ENCODE peak calls at places on chromosome 15, in seven cellular contexts. P is K562, O is transverse colon, X is heart right ventricle, H is lung, W is esophagus squamous epithelium, N is cardiac muscle cell. Z is an unnamed sample. For H3K4me1 and H3K9me3, the result is how much of the 10 kb centered on the place peaks cover.

GRCh38 chr15:99442268-99442897 is 123.4 kb upstream of the MEF2A start:
- DNase-seq in P (no peak), O (peak), X (peak), H (peak), W (no peak), N (no peak), Z (peak)

GRCh38 chr15:83210619-83211018 is 3.0 kb upstream of the HDGFL3 start:
- DNase-seq in P (no peak), O (no peak), X (no peak), H (no peak), W (no peak), N (peak), Z (no peak)

GRCh38 chr15:29196306-29196705 is 73.3 kb downstream of the NSMCE3 start:
- DNase-seq in P (no peak), O (no peak), X (no peak), H (no peak), W (no peak), N (peak), Z (no peak)

GRCh38 chr15:70111203-70112017 is 13.7 kb upstream of the TLE3 start:
- DNase-seq in P (peak), O (peak), X (peak), H (no peak), W (no peak), N (peak), Z (peak)

GRCh38 chr15:45457215-45457614 is 65.3 kb downstream of the SLC30A4 start:
- DNase-seq in P (no peak), O (no peak), X (no peak), H (no peak), W (no peak), N (no peak), Z (no peak)

GRCh38 chr15:80507638-80508316 is 103.6 kb downstream of the ARNT2 start:
- DNase-seq in P (no peak), O (no peak), X (no peak), H (no peak), W (no peak), N (no peak), Z (no peak)

GRCh38 chr15:72285927-72286516 is 13.7 kb upstream of the PARP6 start:
- DNase-seq in P (peak), O (peak), X (no peak), H (peak), W (no peak), N (peak), Z (peak)

GRCh38 chr15:73069109-73069508 is 16.8 kb downstream of the NEO1 start:
- DNase-seq in P (no peak), O (no peak), X (no peak), H (no peak), W (no peak), N (no peak), Z (no peak)

GRCh38 chr15:85380860-85381535 is 595 bp downstream of the AKAP13 start:
- DNase-seq in P (peak), O (peak), X (no peak), H (peak), W (peak), N (peak), Z (peak)

GRCh38 chr15:33234019-33234418 is 39.5 kb upstream of the FMN1 start:
- DNase-seq in P (peak), O (no peak), X (no peak), H (no peak), W (no peak), N (peak), Z (no peak)

GRCh38 chr15:63945005-63945788 is 101.1 kb downstream of the DAPK2 start:
- DNase-seq in P (peak), O (peak), X (peak), H (peak), W (peak), N (peak), Z (peak)

GRCh38 chr15:29821416-29822099 is 710 bp downstream of the TJP1 start:
- DNase-seq in P (peak), O (peak), X (peak), H (peak), W (no peak), N (peak), Z (peak)

GRCh38 chr15:93200448-93201226 is 111.6 kb upstream of the RGMA start:
- DNase-seq in P (no peak), O (no peak), X (no peak), H (no peak), W (no peak), N (no peak), Z (peak)

GRCh38 chr15:96234109-96234892 is 96.2 kb upstream of the NR2F2 start:
- DNase-seq in P (peak), O (no peak), X (no peak), H (no peak), W (no peak), N (no peak), Z (no peak)

GRCh38 chr15:86382341-86382740 is 302.7 kb downstream of the AGBL1 start:
- DNase-seq in P (no peak), O (no peak), X (no peak), H (no peak), W (no peak), N (no peak), Z (no peak)

GRCh38 chr15:45429974-45430792 is 51.8 kb upstream of the GATM start:
- DNase-seq in P (peak), O (peak), X (peak), H (peak), W (no peak), N (peak), Z (peak)

GRCh38 chr15:99347609-99348008 is 96.3 kb downstream of the LRRC28 start:
- DNase-seq in P (no peak), O (no peak), X (no peak), H (no peak), W (no peak), N (no peak), Z (no peak)

GRCh38 chr15:39624806-39625205 is 43.9 kb downstream of the THBS1 start:
- DNase-seq in P (no peak), O (peak), X (peak), H (no peak), W (no peak), N (no peak), Z (peak)

GRCh38 chr15:91469627-91470567 is 369.8 kb downstream of the SV2B start:
- DNase-seq in P (peak), O (peak), X (no peak), H (no peak), W (no peak), N (peak), Z (no peak)

DNA sequence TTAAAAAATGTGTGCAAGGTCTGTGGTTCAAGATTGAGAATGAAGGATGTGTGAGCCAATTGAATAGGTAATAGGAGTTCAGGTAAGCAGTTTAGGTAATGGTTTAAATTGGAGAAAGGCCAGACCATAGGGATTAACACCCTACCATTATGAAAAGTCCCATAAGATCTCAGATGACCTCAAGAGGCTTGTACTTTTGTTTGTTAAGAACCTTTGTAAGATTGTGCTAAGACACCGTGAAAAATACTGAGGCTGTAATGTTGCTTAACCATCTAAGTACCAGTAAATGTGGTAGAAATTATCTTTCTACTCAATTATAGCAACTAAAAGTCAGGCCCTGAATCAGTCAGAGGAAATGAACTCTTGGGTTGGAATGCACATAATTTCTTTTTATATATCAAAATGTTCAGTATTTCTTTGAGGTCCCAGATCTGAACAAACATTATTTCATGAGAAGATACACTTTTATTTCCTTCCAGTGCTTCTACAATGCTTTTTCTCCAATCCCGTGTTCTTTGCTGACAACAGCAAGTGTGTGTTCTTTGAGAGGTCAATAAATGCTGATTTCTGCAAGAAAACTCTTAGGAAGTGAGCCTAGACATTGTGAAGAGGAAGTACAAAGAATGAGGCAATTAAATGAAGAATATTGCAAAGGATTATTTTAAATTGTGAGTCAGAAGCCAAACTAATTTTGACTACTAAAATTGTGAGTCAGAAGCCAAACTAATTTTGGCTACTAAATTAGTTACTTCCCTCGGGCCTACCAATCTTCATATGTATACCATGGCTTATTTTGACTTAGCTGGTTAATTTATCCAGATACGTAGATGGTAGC is 66.5 kb downstream of the TCF12 start:
- DNase-seq in P (no peak), O (no peak), X (no peak), H (no peak), W (no peak), N (no peak), Z (no peak)
- H3K4me1 ChIP-seq in P (under half), O (under half), X (half or more), H (under half), W (half or more), N (under half), Z (half or more)

DNA sequence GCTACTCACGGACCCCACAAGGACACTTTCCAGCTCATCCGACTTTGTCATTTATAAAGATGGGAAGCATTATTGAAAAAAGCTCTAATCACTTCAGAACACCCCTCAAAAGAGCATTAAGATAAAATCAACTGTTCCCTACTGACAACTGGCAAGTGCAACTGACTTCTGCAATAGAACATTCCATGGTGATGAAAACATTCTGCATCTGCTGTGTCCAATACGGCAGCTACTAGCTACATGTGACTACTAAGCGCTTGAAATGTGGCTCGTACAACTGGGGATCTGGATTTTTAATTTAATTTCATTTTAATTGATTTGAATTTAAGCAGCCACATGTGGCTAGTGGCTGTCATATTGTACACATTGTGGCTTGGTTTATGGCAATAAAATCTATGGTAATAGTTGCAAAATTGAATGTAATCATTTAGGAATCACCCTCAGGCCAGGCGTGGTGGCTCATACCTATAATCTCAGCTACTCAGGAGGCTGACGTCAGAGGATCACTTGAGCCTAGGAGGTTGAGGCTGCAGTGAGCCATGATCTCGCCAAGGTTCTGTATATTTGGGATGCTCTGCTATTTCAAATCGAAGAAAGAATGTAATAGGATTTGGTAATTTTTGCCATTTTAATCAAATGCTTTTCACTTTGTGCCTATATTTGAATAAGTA is 390.3 kb downstream of the GABRB3 start:
- DNase-seq in P (no peak), O (no peak), X (no peak), H (no peak), W (no peak), N (no peak), Z (no peak)
- H3K9me3 ChIP-seq in P (under half), O (under half), X (under half), H (under half), W (under half), N (under half), Z (under half)

GRCh38 chr15:61175024-61175423 is 54.1 kb downstream of the RORA start:
- DNase-seq in P (no peak), O (no peak), X (no peak), H (no peak), W (no peak), N (peak), Z (no peak)
- TF ChIP-seq CTCF in P (no peak), O (no peak), X (no peak), H (no peak), W (no peak), N (no peak), Z (no peak)

GRCh38 chr15:52031542-52031941 is 12.5 kb downstream of the MAPK6 start:
- DNase-seq in P (no peak), O (peak), X (no peak), H (no peak), W (no peak), N (no peak), Z (no peak)

GRCh38 chr15:52023169-52023922 is 4.3 kb downstream of the MAPK6 start:
- DNase-seq in P (no peak), O (no peak), X (no peak), H (no peak), W (no peak), N (no peak), Z (no peak)

GRCh38 chr15:52028431-52029093 is 9.5 kb downstream of the MAPK6 start:
- DNase-seq in P (no peak), O (no peak), X (no peak), H (no peak), W (no peak), N (no peak), Z (no peak)
- H3K4me1 ChIP-seq in P (under half), O (under half), X (under half), H (under half), W (half or more), N (under half), Z (under half)

DNA sequence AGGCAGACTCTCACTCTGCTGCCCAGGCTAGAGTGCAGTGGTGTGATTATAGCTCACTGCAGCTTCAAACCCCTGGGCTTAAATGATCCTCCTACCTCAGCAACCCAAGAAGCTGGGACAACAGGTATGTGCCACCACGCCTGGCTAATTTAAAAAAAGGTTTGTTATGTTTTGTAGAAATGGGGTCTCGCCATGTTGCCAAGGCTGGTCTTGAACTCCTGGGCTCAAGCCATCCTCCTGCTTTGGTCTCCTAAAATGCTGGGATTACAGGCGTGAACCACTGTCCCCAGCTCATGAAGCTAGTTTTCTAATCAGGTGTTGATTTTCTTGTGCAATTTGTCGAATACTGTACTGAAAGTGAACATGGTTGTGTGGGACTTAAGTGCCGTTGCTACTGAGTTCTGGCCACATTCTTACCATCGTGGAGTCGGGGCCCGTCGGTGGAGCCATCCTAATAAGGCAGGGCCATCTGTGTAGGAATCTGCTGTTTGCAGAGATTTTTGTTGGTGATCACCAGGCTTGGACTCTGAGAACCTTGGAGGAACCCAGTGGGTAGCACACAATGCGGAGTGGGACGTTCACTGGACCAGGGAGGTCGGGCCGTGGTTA is 193.2 kb downstream of the GOLGA6L6 start:
- DNase-seq in P (no peak), O (no peak), X (no peak), H (peak), W (no peak), N (no peak), Z (no peak)
- H3K9me3 ChIP-seq in P (under half), O (under half), X (under half), H (under half), W (half or more), N (under half), Z (under half)

DNA sequence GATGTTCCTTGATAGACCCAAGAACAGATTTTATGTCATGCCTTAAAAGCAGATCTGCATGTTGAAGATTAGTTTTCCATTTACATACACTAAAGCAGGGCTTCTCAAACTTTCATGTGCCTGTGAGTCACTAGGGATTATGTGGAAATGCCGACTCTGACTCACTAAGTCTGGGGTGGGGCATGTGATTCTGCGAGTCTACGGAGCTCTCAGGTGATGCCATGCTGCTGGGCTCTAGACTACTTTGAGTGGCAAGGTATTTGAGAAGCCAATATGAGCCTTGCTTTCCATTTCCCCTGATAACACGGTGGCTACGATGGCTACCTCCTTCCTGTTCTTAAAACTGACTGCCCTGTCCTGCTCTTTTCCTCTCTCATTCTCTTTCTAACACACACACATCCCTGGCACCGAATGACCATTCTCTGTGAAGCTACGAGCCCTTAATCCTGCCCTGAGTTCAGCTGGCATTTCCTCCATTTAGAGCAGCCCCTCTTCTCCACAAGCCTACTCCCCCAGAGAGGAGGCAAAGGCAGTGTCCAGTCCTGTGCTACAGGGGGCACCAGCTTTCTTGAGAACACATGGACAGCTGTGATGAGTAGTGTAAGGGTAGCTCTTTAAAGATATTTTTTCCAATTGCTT is 39.7 kb upstream of the PYGO1 start:
- DNase-seq in P (no peak), O (no peak), X (no peak), H (peak), W (no peak), N (no peak), Z (no peak)
- TF ChIP-seq CTCF in P (peak), O (no peak), X (no peak), H (no peak), W (no peak), N (peak), Z (no peak)

GRCh38 chr15:60565407-60565806 is 86.5 kb upstream of the ICE2 start:
- DNase-seq in P (no peak), O (no peak), X (no peak), H (no peak), W (no peak), N (no peak), Z (no peak)
- H3K4me1 ChIP-seq in P (under half), O (under half), X (under half), H (under half), W (under half), N (under half), Z (under half)

DNA sequence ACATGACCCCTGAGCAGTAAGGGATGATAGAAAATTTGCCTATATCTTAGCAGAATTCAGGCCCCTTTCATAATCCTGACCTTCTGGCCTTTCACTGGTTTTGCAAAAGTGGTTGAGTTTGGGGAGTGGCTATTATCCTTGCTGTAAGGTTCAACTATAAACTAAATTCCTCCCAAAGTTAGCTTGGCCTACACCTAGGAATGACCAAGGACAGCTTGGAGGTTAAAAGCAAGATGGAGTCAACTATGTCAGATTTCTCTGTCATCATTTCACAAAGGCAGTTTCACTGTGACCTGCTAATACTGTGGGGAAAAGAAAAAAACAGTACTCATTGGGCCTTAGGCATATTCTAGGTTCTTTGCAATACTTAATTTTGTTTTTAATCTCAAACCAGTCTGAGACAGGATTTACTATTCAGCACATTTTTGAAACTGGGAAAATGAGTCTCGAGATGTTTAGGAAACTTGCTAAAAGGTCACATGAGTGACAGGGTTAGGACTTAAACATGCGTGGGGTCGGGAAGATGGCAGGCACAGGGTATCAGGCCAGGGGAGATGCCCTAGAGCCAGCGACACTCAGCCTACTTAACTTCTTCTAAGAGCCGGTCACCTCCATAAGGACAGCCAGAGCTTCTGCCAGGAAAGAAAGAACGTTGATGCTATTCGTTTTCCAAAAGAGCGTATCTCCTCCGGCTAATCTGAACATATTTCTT is 58.1 kb downstream of the LIPC start:
- DNase-seq in P (no peak), O (no peak), X (no peak), H (no peak), W (no peak), N (no peak), Z (no peak)
- H3K9me3 ChIP-seq in P (under half), O (under half), X (under half), H (under half), W (under half), N (under half), Z (under half)